ENCODE peak calls at places on chromosomes 4 and X, in four cellular contexts. D, T, Z and U are unnamed samples.

GRCh38 chrX:39574178-39574577 is 523.6 kb downstream of the BCOR start:
- DNase-seq in D (no peak), T (no peak), Z (no peak), U (no peak)

GRCh38 chr4:140296335-140296753 is 77.1 kb upstream of the SCOC start:
- DNase-seq in D (no peak), T (peak), Z (no peak), U (no peak)

GRCh38 chr4:139916041-139916440 is 237.9 kb downstream of the MAML3 start:
- DNase-seq in D (no peak), T (no peak), Z (no peak), U (no peak)

GRCh38 chr4:2803624-2804448 is 11.0 kb downstream of the SH3BP2 start:
- DNase-seq in D (peak), T (no peak), Z (no peak), U (no peak)

GRCh38 chr4:159608434-159608833 is 505.6 kb downstream of the RAPGEF2 start:
- DNase-seq in D (no peak), T (no peak), Z (no peak), U (no peak)

GRCh38 chrX:23756165-23756564 is 13.1 kb upstream of the ACOT9 start:
- DNase-seq in D (peak), T (no peak), Z (peak), U (peak)

GRCh38 chr4:100317032-100317864 is 127.0 kb upstream of the DDIT4L start:
- DNase-seq in D (no peak), T (no peak), Z (no peak), U (no peak)

GRCh38 chr4:25874641-25875040 is 11.9 kb upstream of the SEL1L3 start:
- DNase-seq in D (no peak), T (no peak), Z (no peak), U (no peak)

GRCh38 chrX:17425151-17425550 is 50.2 kb downstream of the NHS start:
- DNase-seq in D (no peak), T (peak), Z (no peak), U (no peak)

GRCh38 chr4:39048291-39048690 is 13.7 kb upstream of the KLHL5 start:
- DNase-seq in D (no peak), T (no peak), Z (no peak), U (no peak)

GRCh38 chr4:107862658-107863057 is 37.9 kb downstream of the SGMS2 start:
- DNase-seq in D (no peak), T (no peak), Z (no peak), U (no peak)